ENCODE peak calls at places on chromosomes 3 and 15, in four cellular contexts. One of them, this sample, is unnamed.

GRCh38 chr3:172982731-172983364 is 158.2 kb downstream of the SPATA16 start:
- DNase-seq in SK-N-SH: peak; percentile 37
- DNase-seq in GM12892: no peak
- DNase-seq in HepG2: no peak
- DNase-seq in this sample: no peak

GRCh38 chr15:42577514-42578031 is 2.2 kb downstream of the STARD9 start:
- DNase-seq in SK-N-SH: no peak
- DNase-seq in GM12892: no peak
- DNase-seq in HepG2: no peak
- DNase-seq in this sample: no peak

GRCh38 chr3:185766645-185767323 is 58.1 kb downstream of the IGF2BP2 start:
- DNase-seq in SK-N-SH: no peak
- DNase-seq in GM12892: no peak
- DNase-seq in HepG2: no peak
- DNase-seq in this sample: no peak

GRCh38 chr3:155594836-155595235 is 150.0 kb downstream of the PLCH1 start:
- DNase-seq in SK-N-SH: no peak
- DNase-seq in GM12892: no peak
- DNase-seq in HepG2: no peak
- DNase-seq in this sample: no peak

GRCh38 chr15:101027273-101027901 is 108.2 kb downstream of the LRRK1 start:
- DNase-seq in SK-N-SH: no peak
- DNase-seq in GM12892: no peak
- DNase-seq in HepG2: no peak
- DNase-seq in this sample: no peak

GRCh38 chr15:94677202-94677790 is 445.9 kb downstream of the MCTP2 start:
- DNase-seq in SK-N-SH: no peak
- DNase-seq in GM12892: no peak
- DNase-seq in HepG2: no peak
- DNase-seq in this sample: no peak

GRCh38 chr3:174821477-174821876 is 37.7 kb upstream of the NAALADL2 start:
- DNase-seq in SK-N-SH: peak; percentile 8
- DNase-seq in GM12892: no peak
- DNase-seq in HepG2: no peak
- DNase-seq in this sample: no peak

GRCh38 chr3:106510206-106510605 is 641.4 kb upstream of the CBLB start:
- DNase-seq in SK-N-SH: no peak
- DNase-seq in GM12892: no peak
- DNase-seq in HepG2: no peak
- DNase-seq in this sample: no peak

GRCh38 chr3:98563661-98564281 is 29.6 kb downstream of the CPOX start:
- DNase-seq in SK-N-SH: no peak
- DNase-seq in GM12892: no peak
- DNase-seq in HepG2: no peak
- DNase-seq in this sample: no peak

GRCh38 chr15:79018960-79019359 is 71.6 kb downstream of the RASGRF1 start:
- DNase-seq in SK-N-SH: no peak
- DNase-seq in GM12892: no peak
- DNase-seq in HepG2: no peak
- DNase-seq in this sample: no peak

GRCh38 chr3:1805331-1805730 is 293.3 kb upstream of the CNTN4 start:
- DNase-seq in SK-N-SH: no peak
- DNase-seq in GM12892: no peak
- DNase-seq in HepG2: no peak
- DNase-seq in this sample: no peak

GRCh38 chr3:9976736-9977709 is 9.6 kb downstream of the EMC3 start:
- DNase-seq in SK-N-SH: no peak
- DNase-seq in GM12892: no peak
- DNase-seq in HepG2: peak; percentile 86
- DNase-seq in this sample: no peak

GRCh38 chr3:175655366-175655765 is 796.2 kb downstream of the NAALADL2 start:
- DNase-seq in SK-N-SH: no peak
- DNase-seq in GM12892: no peak
- DNase-seq in HepG2: no peak
- DNase-seq in this sample: no peak

GRCh38 chr15:101122806-101123205 is 129.0 kb downstream of the CHSY1 start:
- DNase-seq in SK-N-SH: no peak
- DNase-seq in GM12892: no peak
- DNase-seq in HepG2: no peak
- DNase-seq in this sample: no peak

GRCh38 chr3:25661694-25662455 is 2.8 kb downstream of the TOP2B start:
- DNase-seq in SK-N-SH: peak; percentile 37
- DNase-seq in GM12892: no peak
- DNase-seq in HepG2: no peak
- DNase-seq in this sample: no peak

GRCh38 chr15:29233566-29233965 is 36.1 kb downstream of the NSMCE3 start:
- DNase-seq in SK-N-SH: no peak
- DNase-seq in GM12892: no peak
- DNase-seq in HepG2: no peak
- DNase-seq in this sample: no peak

GRCh38 chr15:53453253-53454105 is 306.0 kb downstream of the WDR72 start:
- DNase-seq in SK-N-SH: no peak
- DNase-seq in GM12892: no peak
- DNase-seq in HepG2: peak; percentile 100
- DNase-seq in this sample: no peak

GRCh38 chr15:47870956-47871625 is 153.8 kb downstream of the SEMA6D start:
- DNase-seq in SK-N-SH: no peak
- DNase-seq in GM12892: no peak
- DNase-seq in HepG2: no peak
- DNase-seq in this sample: no peak

GRCh38 chr3:22977042-22977441 is 226.1 kb upstream of the UBE2E2 start:
- DNase-seq in SK-N-SH: no peak
- DNase-seq in GM12892: no peak
- DNase-seq in HepG2: no peak
- DNase-seq in this sample: no peak

GRCh38 chr3:10667269-10667668 is 148.8 kb upstream of the SLC6A11 start:
- DNase-seq in SK-N-SH: no peak
- DNase-seq in GM12892: no peak
- DNase-seq in HepG2: no peak
- DNase-seq in this sample: no peak

GRCh38 chr3:23915537-23916108 is 1.2 kb downstream of the NKIRAS1 start:
- DNase-seq in SK-N-SH: peak; percentile 39
- DNase-seq in GM12892: no peak
- DNase-seq in HepG2: peak; percentile 45
- DNase-seq in this sample: no peak

GRCh38 chr15:90174140-90174891 is 26.8 kb upstream of the SEMA4B start:
- DNase-seq in SK-N-SH: peak; percentile 89
- DNase-seq in GM12892: no peak
- DNase-seq in HepG2: no peak
- DNase-seq in this sample: no peak

GRCh38 chr3:163779396-163780344 is 1298.6 kb downstream of the SI start:
- DNase-seq in SK-N-SH: no peak
- DNase-seq in GM12892: no peak
- DNase-seq in HepG2: peak; percentile 69
- DNase-seq in this sample: no peak

GRCh38 chr3:33749546-33750215 is 31.6 kb upstream of the CLASP2 start:
- DNase-seq in SK-N-SH: no peak
- DNase-seq in GM12892: no peak
- DNase-seq in HepG2: no peak
- DNase-seq in this sample: no peak

GRCh38 chr15:63357061-63357460 is 24.6 kb downstream of the CA12 start:
- DNase-seq in SK-N-SH: no peak
- DNase-seq in GM12892: no peak
- DNase-seq in HepG2: no peak
- DNase-seq in this sample: no peak

GRCh38 chr15:30990451-30991300 is 752 bp downstream of the MTMR10 start:
- DNase-seq in SK-N-SH: no peak
- DNase-seq in GM12892: no peak
- DNase-seq in HepG2: peak; percentile 12
- DNase-seq in this sample: no peak

GRCh38 chr3:12449889-12450682 is 34.2 kb upstream of the TSEN2 start:
- DNase-seq in SK-N-SH: no peak
- DNase-seq in GM12892: no peak
- DNase-seq in HepG2: no peak
- DNase-seq in this sample: no peak

GRCh38 chr15:80455051-80455648 is 51.0 kb downstream of the ARNT2 start:
- DNase-seq in SK-N-SH: no peak
- DNase-seq in GM12892: no peak
- DNase-seq in HepG2: no peak
- DNase-seq in this sample: no peak

GRCh38 chr3:149319750-149320149 is 13.7 kb downstream of the TM4SF18 start:
- DNase-seq in SK-N-SH: no peak
- DNase-seq in GM12892: no peak
- DNase-seq in HepG2: no peak
- DNase-seq in this sample: no peak

GRCh38 chr3:170322501-170323328 is 34.8 kb upstream of the SKIL start:
- DNase-seq in SK-N-SH: no peak
- DNase-seq in GM12892: no peak
- DNase-seq in HepG2: no peak
- DNase-seq in this sample: no peak

GRCh38 chr3:51710631-51711351 is 3.9 kb downstream of the GRM2 start:
- DNase-seq in SK-N-SH: peak; percentile 47
- DNase-seq in GM12892: peak; percentile 23
- DNase-seq in HepG2: no peak
- DNase-seq in this sample: peak; percentile 30

GRCh38 chr15:66078196-66078928 is 175.2 kb downstream of the MEGF11 start:
- DNase-seq in SK-N-SH: no peak
- DNase-seq in GM12892: no peak
- DNase-seq in HepG2: no peak
- DNase-seq in this sample: no peak

GRCh38 chr3:129378949-129379348 is 49.5 kb downstream of the EFCAB12 start:
- DNase-seq in SK-N-SH: no peak
- DNase-seq in GM12892: no peak
- DNase-seq in HepG2: peak; percentile 67
- DNase-seq in this sample: no peak

GRCh38 chr3:42831321-42831713 is 22.1 kb downstream of the ACKR2 start:
- DNase-seq in SK-N-SH: peak; percentile 57
- DNase-seq in GM12892: no peak
- DNase-seq in HepG2: peak; percentile 73
- DNase-seq in this sample: no peak

GRCh38 chr15:43198992-43199391 is 13.8 kb downstream of the CCNDBP1 start:
- DNase-seq in SK-N-SH: no peak
- DNase-seq in GM12892: no peak
- DNase-seq in HepG2: no peak
- DNase-seq in this sample: no peak

GRCh38 chr3:66344846-66345578 is 124.2 kb downstream of the SLC25A26 start:
- DNase-seq in SK-N-SH: no peak
- DNase-seq in GM12892: no peak
- DNase-seq in HepG2: no peak
- DNase-seq in this sample: no peak

GRCh38 chr15:40743921-40744809 is 10.9 kb downstream of the RMDN3 start:
- DNase-seq in SK-N-SH: no peak
- DNase-seq in GM12892: no peak
- DNase-seq in HepG2: no peak
- DNase-seq in this sample: no peak

GRCh38 chr3:139811331-139811730 is 123.7 kb upstream of the CLSTN2 start:
- DNase-seq in SK-N-SH: no peak
- DNase-seq in GM12892: no peak
- DNase-seq in HepG2: no peak
- DNase-seq in this sample: no peak

GRCh38 chr15:100902436-100903190 is 16.5 kb upstream of the LRRK1 start:
- DNase-seq in SK-N-SH: peak; percentile 87
- DNase-seq in GM12892: no peak
- DNase-seq in HepG2: peak; percentile 7
- DNase-seq in this sample: no peak

GRCh38 chr15:46636220-46636619 is 1001.4 kb downstream of the SQOR start:
- DNase-seq in SK-N-SH: peak; percentile 7
- DNase-seq in GM12892: no peak
- DNase-seq in HepG2: no peak
- DNase-seq in this sample: no peak
- TF ChIP-seq TAF1 in SK-N-SH: no peak
- TF ChIP-seq TAF1 in GM12892: no peak
- TF ChIP-seq TAF1 in HepG2: no peak
- TF ChIP-seq TAF1 in this sample: no peak

GRCh38 chr15:38589502-38589901 is 24.9 kb upstream of the RASGRP1 start:
- DNase-seq in SK-N-SH: no peak
- DNase-seq in GM12892: no peak
- DNase-seq in HepG2: no peak
- DNase-seq in this sample: no peak
- TF ChIP-seq TAF1 in SK-N-SH: no peak
- TF ChIP-seq TAF1 in GM12892: no peak
- TF ChIP-seq TAF1 in HepG2: no peak
- TF ChIP-seq TAF1 in this sample: no peak

GRCh38 chr3:71524688-71525087 is 58.8 kb downstream of the FOXP1 start:
- DNase-seq in SK-N-SH: no peak
- DNase-seq in GM12892: no peak
- DNase-seq in HepG2: no peak
- DNase-seq in this sample: no peak

GRCh38 chr3:71520186-71521020 is 63.1 kb downstream of the FOXP1 start:
- DNase-seq in SK-N-SH: no peak
- DNase-seq in GM12892: no peak
- DNase-seq in HepG2: no peak
- DNase-seq in this sample: no peak

GRCh38 chr3:71521021-71521352 is 62.5 kb downstream of the FOXP1 start:
- DNase-seq in SK-N-SH: no peak
- DNase-seq in GM12892: no peak
- DNase-seq in HepG2: no peak
- DNase-seq in this sample: no peak

GRCh38 chr3:71523628-71524027 is 59.9 kb downstream of the FOXP1 start:
- DNase-seq in SK-N-SH: no peak
- DNase-seq in GM12892: no peak
- DNase-seq in HepG2: no peak
- DNase-seq in this sample: no peak

DNA sequence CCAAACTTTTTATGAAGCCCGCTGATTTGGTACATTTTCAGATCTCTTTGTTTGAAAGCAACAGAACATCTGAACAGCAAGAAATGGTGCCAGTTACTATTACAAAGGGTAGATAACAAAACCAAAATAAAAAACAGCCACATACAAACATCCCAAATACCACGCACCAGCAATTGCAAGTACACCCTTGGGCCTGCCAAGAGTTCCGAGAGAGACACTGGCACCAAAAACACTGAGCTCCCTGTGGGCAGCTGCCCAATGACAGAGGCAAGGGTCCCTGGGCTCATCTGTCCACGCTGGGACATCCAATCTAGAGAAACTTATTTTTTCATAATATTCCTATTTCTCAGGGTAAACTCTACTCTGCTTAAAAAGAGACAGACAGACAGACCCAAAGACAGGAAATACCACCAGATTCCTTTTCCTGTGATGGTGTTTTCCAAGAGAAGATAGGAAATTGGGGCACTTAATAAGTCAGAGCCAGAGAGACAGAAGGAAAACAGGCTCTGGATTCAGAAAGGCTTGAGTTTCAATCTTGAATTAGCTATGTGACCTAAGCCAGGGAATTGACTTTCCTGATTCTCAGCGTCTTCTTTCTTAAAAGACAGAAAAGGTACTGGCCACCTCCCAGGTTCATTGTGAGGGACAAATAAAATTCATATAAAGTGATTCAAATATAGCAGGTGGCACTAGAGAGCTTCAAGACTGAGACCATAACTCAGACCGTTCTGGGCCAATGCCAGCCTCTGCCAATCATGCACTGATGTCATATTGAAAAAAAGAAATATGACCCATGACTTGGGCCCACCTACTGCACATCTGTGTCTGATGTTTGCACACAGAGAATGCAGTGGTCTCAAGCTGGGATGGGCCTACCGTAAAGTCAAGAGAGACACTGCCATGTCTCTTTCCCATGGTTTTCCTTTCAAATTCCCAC is 61.3 kb downstream of the FOXP1 start:
- DNase-seq in SK-N-SH: no peak
- DNase-seq in GM12892: no peak
- DNase-seq in HepG2: no peak
- DNase-seq in this sample: no peak
- TF ChIP-seq TAF1 in SK-N-SH: no peak
- TF ChIP-seq TAF1 in GM12892: no peak
- TF ChIP-seq TAF1 in HepG2: no peak
- TF ChIP-seq TAF1 in this sample: no peak

GRCh38 chr3:15934389-15935195 is 136.8 kb upstream of the ANKRD28 start:
- DNase-seq in SK-N-SH: no peak
- DNase-seq in GM12892: no peak
- DNase-seq in HepG2: no peak
- DNase-seq in this sample: no peak
- TF ChIP-seq TAF1 in SK-N-SH: no peak
- TF ChIP-seq TAF1 in GM12892: no peak
- TF ChIP-seq TAF1 in HepG2: no peak
- TF ChIP-seq TAF1 in this sample: no peak